ENCODE peak calls at places on chromosome 17, in six cellular contexts. V, M, J, F, D and A are unnamed samples. For H3K9me3, the result is how much of the 10 kb centered on the place peaks cover.

GRCh38 chr17:45405250-45406086 is 27.2 kb downstream of the ARHGAP27 start:
- DNase-seq in V (no peak), M (peak), J (no peak), F (peak), D (peak), A (no peak)

GRCh38 chr17:78394209-78394608 is 15.8 kb downstream of the PGS1 start:
- DNase-seq in V (no peak), M (no peak), J (no peak), F (no peak), D (no peak), A (no peak)

GRCh38 chr17:76673729-76674128 is 30.2 kb upstream of the ST6GALNAC1 start:
- DNase-seq in V (no peak), M (no peak), J (no peak), F (peak), D (no peak), A (no peak)

GRCh38 chr17:78958556-78959191 is 21.0 kb downstream of the LGALS3BP start:
- DNase-seq in V (no peak), M (no peak), J (no peak), F (peak), D (peak), A (no peak)

GRCh38 chr17:15350777-15351486 is 9.5 kb upstream of the TEKT3 start:
- DNase-seq in V (no peak), M (no peak), J (no peak), F (no peak), D (no peak), A (no peak)

GRCh38 chr17:68576137-68576536 is 25.0 kb downstream of the FAM20A start:
- DNase-seq in V (no peak), M (no peak), J (no peak), F (no peak), D (no peak), A (no peak)

GRCh38 chr17:81579821-81580321 is 27.7 kb upstream of the FAAP100 start:
- DNase-seq in V (no peak), M (no peak), J (no peak), F (peak), D (peak), A (no peak)

GRCh38 chr17:49515196-49515770 is 20.2 kb downstream of the NGFR start:
- DNase-seq in V (peak), M (peak), J (no peak), F (peak), D (peak), A (peak)

GRCh38 chr17:30449480-30449879 is 27.7 kb upstream of the GOSR1 start:
- DNase-seq in V (no peak), M (no peak), J (no peak), F (peak), D (no peak), A (peak)

GRCh38 chr17:73705594-73705993 is 61.3 kb upstream of the SDK2 start:
- DNase-seq in V (no peak), M (no peak), J (no peak), F (peak), D (no peak), A (no peak)

GRCh38 chr17:46035112-46035818 is 36.2 kb downstream of the STH start:
- DNase-seq in V (peak), M (no peak), J (no peak), F (no peak), D (no peak), A (peak)

GRCh38 chr17:17783825-17784598 is 52.8 kb downstream of the SREBF1 start:
- DNase-seq in V (no peak), M (no peak), J (peak), F (peak), D (peak), A (no peak)

GRCh38 chr17:15966183-15966878 is 21.4 kb downstream of the ADORA2B start:
- DNase-seq in V (no peak), M (peak), J (no peak), F (peak), D (peak), A (peak)

GRCh38 chr17:3914319-3914685 is 2.0 kb downstream of the P2RX1 start:
- DNase-seq in V (peak), M (no peak), J (no peak), F (no peak), D (no peak), A (no peak)

DNA sequence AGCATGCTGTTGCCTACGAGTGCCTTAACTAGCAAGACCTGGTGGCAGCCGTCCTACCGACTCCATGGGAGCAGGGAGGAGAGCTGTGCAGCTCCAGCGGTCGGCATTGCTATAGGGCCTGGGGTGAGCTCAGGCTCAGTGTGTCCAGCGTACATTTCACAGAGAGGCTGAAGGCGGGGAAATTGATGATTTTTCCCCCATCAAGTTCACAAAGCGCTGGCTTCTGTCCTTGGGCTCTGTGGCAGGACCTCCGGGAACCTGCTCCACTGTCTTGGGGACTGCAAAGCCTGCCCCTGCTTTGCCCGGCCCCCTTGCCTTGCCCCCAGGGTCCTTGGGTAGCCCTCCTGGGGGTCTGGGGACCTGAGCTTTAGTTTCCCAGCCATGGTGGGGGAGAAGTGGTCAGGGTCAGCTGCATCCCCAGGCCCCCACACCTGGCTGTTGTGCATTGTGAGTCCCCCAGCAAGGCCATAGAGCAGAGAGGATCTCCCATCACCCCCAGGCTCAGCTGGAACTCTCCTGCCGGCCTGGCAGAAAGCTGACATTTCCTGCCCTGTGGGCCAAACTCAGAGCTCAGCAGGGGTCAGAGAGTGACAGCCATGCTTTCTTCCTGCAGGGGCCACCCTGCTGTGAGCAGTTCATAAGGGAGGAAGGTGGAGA is 3.9 kb upstream of the KCNJ18 start:
- DNase-seq in V (no peak), M (no peak), J (no peak), F (no peak), D (no peak), A (no peak)
- H3K9me3 ChIP-seq in V (under half), M (under half), J (under half), F (under half), D (half or more), A (under half)

GRCh38 chr17:62980842-62981241 is 14.8 kb downstream of the TANC2 start:
- DNase-seq in V (no peak), M (no peak), J (no peak), F (no peak), D (no peak), A (no peak)
- H3K9me3 ChIP-seq in V (under half), M (under half), J (under half), F (under half), D (under half), A (under half)

GRCh38 chr17:69723316-69723715 is 308.8 kb downstream of the MAP2K6 start:
- DNase-seq in V (no peak), M (no peak), J (no peak), F (no peak), D (no peak), A (no peak)
- H3K9me3 ChIP-seq in V (under half), M (under half), J (under half), F (under half), D (under half), A (under half)

GRCh38 chr17:61699694-61700093 is 108.7 kb upstream of the NACA2 start:
- DNase-seq in V (no peak), M (no peak), J (no peak), F (no peak), D (no peak), A (no peak)

GRCh38 chr17:61701334-61701733 is 110.3 kb upstream of the NACA2 start:
- DNase-seq in V (no peak), M (no peak), J (no peak), F (no peak), D (no peak), A (no peak)

GRCh38 chr17:61701978-61702377 is 111.0 kb upstream of the NACA2 start:
- DNase-seq in V (no peak), M (no peak), J (no peak), F (no peak), D (no peak), A (no peak)

GRCh38 chr17:61699032-61699431 is 108.0 kb upstream of the NACA2 start:
- DNase-seq in V (no peak), M (no peak), J (no peak), F (no peak), D (no peak), A (no peak)

GRCh38 chr17:61700252-61700651 is 109.2 kb upstream of the NACA2 start:
- DNase-seq in V (no peak), M (no peak), J (no peak), F (no peak), D (no peak), A (no peak)
- H3K9me3 ChIP-seq in V (under half), M (under half), J (under half), F (under half), D (under half), A (under half)

GRCh38 chr17:40101367-40102210 is 1.2 kb upstream of the NR1D1 start:
- DNase-seq in V (no peak), M (no peak), J (no peak), F (no peak), D (no peak), A (no peak)
- H3K9me3 ChIP-seq in V (under half), M (under half), J (under half), F (under half), D (under half), A (under half)

DNA sequence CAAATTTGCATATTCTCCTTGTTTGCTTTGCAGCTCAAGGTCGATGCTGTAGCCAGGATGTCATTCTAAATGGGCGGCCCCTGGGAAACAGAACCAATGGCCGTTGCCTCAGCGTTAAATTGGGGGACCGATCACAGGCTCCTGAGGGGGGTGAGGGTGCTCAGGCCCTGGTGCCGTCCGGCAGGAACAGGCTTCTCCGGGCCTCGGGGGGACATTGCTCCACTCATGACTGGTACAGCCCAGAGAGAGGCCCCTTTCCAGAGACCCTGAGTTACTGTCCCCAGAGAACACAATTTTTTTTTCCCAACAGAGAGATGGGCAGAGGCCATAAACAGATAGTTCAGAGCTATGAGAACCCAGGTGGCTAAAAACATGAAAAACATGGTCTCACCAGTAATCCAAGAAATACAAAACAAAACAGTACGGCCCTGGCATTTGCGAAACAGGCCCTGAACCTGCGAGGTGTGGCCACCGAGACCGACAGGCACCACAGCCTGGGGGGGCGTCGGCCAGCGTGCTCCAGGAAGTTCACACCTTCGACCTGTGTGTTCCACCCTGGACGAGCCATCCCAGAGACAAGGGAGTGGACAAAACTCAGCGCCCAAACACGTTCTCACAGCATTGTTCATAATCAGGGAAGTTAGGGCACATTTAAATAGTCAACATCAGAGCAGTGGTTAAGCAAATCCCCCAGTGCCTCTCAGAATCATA is 82.8 kb downstream of the METRNL start:
- DNase-seq in V (no peak), M (no peak), J (no peak), F (no peak), D (no peak), A (no peak)
- H3K9me3 ChIP-seq in V (under half), M (under half), J (under half), F (under half), D (under half), A (under half)